ENCODE peak calls at places on chromosomes 2 and 18, in six cellular contexts. Y, Z, B, W, S and L are unnamed samples.

GRCh38 chr2:88600038-88600465 is 27.2 kb downstream of the EIF2AK3 start:
- DNase-seq in Y (peak; percentile 95), Z (no peak), B (peak; percentile 99), W (peak; percentile 89), S (peak; percentile 99), L (peak; percentile 73)

GRCh38 chr2:188833331-188833730 is 140.8 kb upstream of the COL3A1 start:
- DNase-seq in Y (no peak), Z (no peak), B (no peak), W (no peak), S (no peak), L (no peak)

GRCh38 chr2:14975401-14975800 is 342.9 kb downstream of the LRATD1 start:
- DNase-seq in Y (no peak), Z (no peak), B (peak; percentile 9), W (no peak), S (no peak), L (no peak)

GRCh38 chr2:24050041-24050655 is 607 bp downstream of the FKBP1B start:
- DNase-seq in Y (no peak), Z (no peak), B (no peak), W (no peak), S (no peak), L (peak; percentile 15)

GRCh38 chr18:55477537-55478300 is 110.3 kb downstream of the TCF4 start:
- DNase-seq in Y (peak; percentile 62), Z (no peak), B (peak; percentile 52), W (no peak), S (peak; percentile 23), L (peak; percentile 20)

GRCh38 chr2:112173646-112174319 is 35.6 kb downstream of the FBLN7 start:
- DNase-seq in Y (peak; percentile 23), Z (no peak), B (no peak), W (no peak), S (peak; percentile 75), L (no peak)

GRCh38 chr2:235135990-235136561 is 184.3 kb downstream of the SH3BP4 start:
- DNase-seq in Y (peak; percentile 46), Z (peak; percentile 85), B (peak; percentile 82), W (peak; percentile 78), S (no peak), L (peak; percentile 71)

GRCh38 chr18:2826581-2826980 is 20.2 kb upstream of the EMILIN2 start:
- DNase-seq in Y (no peak), Z (no peak), B (no peak), W (no peak), S (no peak), L (no peak)

GRCh38 chr18:59270689-59271257 is 2.5 kb downstream of the RAX start:
- DNase-seq in Y (no peak), Z (no peak), B (no peak), W (no peak), S (no peak), L (no peak)

GRCh38 chr18:48193521-48194251 is 215.5 kb downstream of the ZBTB7C start:
- DNase-seq in Y (no peak), Z (no peak), B (no peak), W (no peak), S (no peak), L (no peak)

GRCh38 chr2:227010433-227010832 is 153.6 kb downstream of the COL4A4 start:
- DNase-seq in Y (no peak), Z (no peak), B (peak; percentile 53), W (no peak), S (no peak), L (no peak)

GRCh38 chr2:233462826-233463470 is 103.6 kb downstream of the USP40 start:
- DNase-seq in Y (no peak), Z (no peak), B (no peak), W (no peak), S (no peak), L (no peak)

GRCh38 chr2:134216152-134216829 is 37.6 kb upstream of the MGAT5 start:
- DNase-seq in Y (no peak), Z (no peak), B (no peak), W (no peak), S (no peak), L (no peak)

GRCh38 chr2:127208313-127208712 is 11.8 kb downstream of the CYP27C1 start:
- DNase-seq in Y (no peak), Z (no peak), B (peak; percentile 19), W (no peak), S (peak; percentile 26), L (no peak)

GRCh38 chr2:222318712-222319575 is 20.1 kb upstream of the PAX3 start:
- DNase-seq in Y (peak; percentile 74), Z (no peak), B (no peak), W (no peak), S (no peak), L (peak; percentile 44)

GRCh38 chr18:7577706-7578105 is 10.6 kb downstream of the PTPRM start:
- DNase-seq in Y (no peak), Z (no peak), B (peak; percentile 68), W (no peak), S (peak; percentile 50), L (no peak)

GRCh38 chr2:230691005-230691647 is 21.5 kb upstream of the CAB39 start:
- DNase-seq in Y (no peak), Z (no peak), B (peak; percentile 76), W (no peak), S (peak; percentile 98), L (no peak)

GRCh38 chr18:64164883-64165282 is 16.0 kb upstream of the LINC00305 start:
- DNase-seq in Y (no peak), Z (no peak), B (no peak), W (no peak), S (no peak), L (no peak)

GRCh38 chr2:219497495-219498279 is 1.0 kb upstream of the GMPPA start:
- DNase-seq in Y (peak; percentile 64), Z (peak; percentile 70), B (peak; percentile 74), W (peak; percentile 88), S (no peak), L (peak; percentile 36)

GRCh38 chr18:79789901-79790885 is 7.5 kb upstream of the KCNG2 start:
- DNase-seq in Y (no peak), Z (no peak), B (no peak), W (no peak), S (no peak), L (no peak)

GRCh38 chr2:42028571-42029148 is 19.2 kb upstream of the PKDCC start:
- DNase-seq in Y (peak; percentile 80), Z (no peak), B (no peak), W (no peak), S (no peak), L (no peak)

GRCh38 chr2:12227941-12228608 is 481.6 kb downstream of the LPIN1 start:
- DNase-seq in Y (no peak), Z (no peak), B (peak; percentile 81), W (no peak), S (peak; percentile 34), L (no peak)
- TF ChIP-seq CTCF in Y (no peak), Z (no peak), B (no peak), W (no peak), S (no peak), L (no peak)

DNA sequence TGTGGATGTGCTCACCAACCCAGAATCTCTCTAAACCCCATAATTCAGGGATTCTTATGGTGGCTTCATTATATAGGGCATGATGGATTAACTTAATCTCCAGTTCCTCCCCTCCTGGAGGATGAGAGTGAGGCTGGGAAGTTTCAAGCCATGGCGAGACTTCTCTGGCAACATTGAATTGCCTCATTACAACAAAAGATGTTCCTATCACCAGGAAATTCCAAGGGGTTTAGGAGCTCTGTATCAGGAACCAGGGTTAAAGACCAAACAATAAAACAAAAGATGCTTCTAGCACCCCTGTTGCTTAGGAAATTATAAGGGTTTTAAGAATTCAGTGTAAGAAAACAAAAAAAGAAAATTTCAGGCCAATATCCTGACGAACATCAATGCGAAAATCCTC is 100.1 kb downstream of the NAB1 start:
- DNase-seq in Y (no peak), Z (no peak), B (no peak), W (no peak), S (no peak), L (no peak)
- TF ChIP-seq CTCF in Y (no peak), Z (no peak), B (no peak), W (no peak), S (no peak), L (no peak)

DNA sequence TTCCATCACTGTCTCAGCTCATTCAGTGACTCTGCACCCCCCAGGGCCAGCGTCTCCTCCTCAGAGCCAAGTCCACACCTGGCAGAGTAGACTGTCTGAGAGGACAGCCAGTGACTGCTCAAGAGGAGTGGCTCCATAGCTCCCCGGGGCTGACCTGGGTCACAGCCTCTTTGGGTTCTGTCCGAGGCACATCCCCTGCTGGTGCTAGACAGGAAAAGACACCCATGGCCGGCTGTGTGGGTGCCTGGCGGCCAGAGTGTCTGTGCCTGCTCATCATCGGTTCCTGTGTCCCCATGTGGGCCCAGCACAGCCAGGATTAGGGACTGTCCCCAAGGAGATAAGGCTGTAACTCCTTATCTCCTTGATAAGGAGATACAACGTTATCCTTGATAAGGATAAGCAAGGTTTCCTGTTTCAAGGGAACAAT is 3.5 kb upstream of the CROCC2 start:
- DNase-seq in Y (no peak), Z (no peak), B (no peak), W (no peak), S (no peak), L (no peak)
- TF ChIP-seq CTCF in Y (no peak), Z (no peak), B (no peak), W (no peak), S (no peak), L (no peak)

GRCh38 chr2:152050345-152050744 is 48.5 kb downstream of the CACNB4 start:
- DNase-seq in Y (no peak), Z (no peak), B (no peak), W (no peak), S (no peak), L (no peak)

GRCh38 chr2:152050915-152051314 is 47.9 kb downstream of the CACNB4 start:
- DNase-seq in Y (peak; percentile 69), Z (no peak), B (no peak), W (no peak), S (no peak), L (no peak)

GRCh38 chr2:152051373-152051893 is 47.4 kb downstream of the CACNB4 start:
- DNase-seq in Y (peak; percentile 73), Z (no peak), B (no peak), W (no peak), S (no peak), L (no peak)

GRCh38 chr2:152046940-152047339 is 51.9 kb downstream of the CACNB4 start:
- DNase-seq in Y (peak; percentile 92), Z (no peak), B (no peak), W (no peak), S (no peak), L (no peak)

GRCh38 chr2:152047826-152048476 is 50.9 kb downstream of the CACNB4 start:
- DNase-seq in Y (peak; percentile 58), Z (no peak), B (no peak), W (no peak), S (no peak), L (no peak)
- TF ChIP-seq CTCF in Y (peak; percentile 55), Z (no peak), B (no peak), W (no peak), S (peak; percentile 44), L (peak; percentile 54)

GRCh38 chr2:183608747-183609146 is 484.5 kb downstream of the NUP35 start:
- DNase-seq in Y (no peak), Z (no peak), B (no peak), W (no peak), S (no peak), L (no peak)
- TF ChIP-seq CTCF in Y (no peak), Z (no peak), B (no peak), W (no peak), S (no peak), L (no peak)